ENCODE peak calls at places on chromosome 14, in five cellular contexts. W is psoas muscle, M is RWPE1, K is astrocyte of the spinal cord, D is NCI-H1092 treated with DMSO at 0.1 percent for 48 hours. S is an unnamed sample.

GRCh38 chr14:50955373-50956043 is 11.2 kb upstream of the PYGL start:
- DNase-seq in K (peak; percentile 90), M (peak; percentile 96), D (peak; percentile 34), W (peak; percentile 80), S (peak; percentile 97)

GRCh38 chr14:100219126-100219785 is 19.7 kb upstream of the YY1 start:
- DNase-seq in W (no peak), D (no peak), K (no peak), M (no peak), S (no peak)

GRCh38 chr14:97109234-97109633 is 312.1 kb downstream of the VRK1 start:
- DNase-seq in W (no peak), K (no peak), D (no peak), M (no peak), S (no peak)

GRCh38 chr14:53956427-53957201 is at the start of gene BMP4:
- DNase-seq in W (peak; percentile 91), D (no peak), M (no peak), K (peak; percentile 71), S (peak; percentile 38)

GRCh38 chr14:81435578-81436295 is 35.6 kb upstream of the STON2 start:
- DNase-seq in D (peak; percentile 61), K (peak; percentile 24), W (peak; percentile 80), M (peak; percentile 69), S (no peak)

GRCh38 chr14:91163316-91163715 is 49.4 kb downstream of the DGLUCY start:
- DNase-seq in D (no peak), W (peak; percentile 84), M (no peak), K (no peak), S (no peak)

GRCh38 chr14:59294662-59294992 is 106.2 kb downstream of the DAAM1 start:
- DNase-seq in K (peak; percentile 79), M (no peak), D (no peak), W (no peak), S (no peak)

GRCh38 chr14:39229222-39229543 is 4.5 kb upstream of the MIA2 start:
- DNase-seq in K (no peak), W (no peak), D (no peak), M (no peak), S (peak; percentile 40)

GRCh38 chr14:56036353-56036752 is 81.9 kb upstream of the PELI2 start:
- DNase-seq in M (no peak), W (no peak), K (no peak), D (no peak), S (no peak)

GRCh38 chr14:72617391-72618011 is 276.4 kb downstream of the DPF3 start:
- DNase-seq in W (no peak), K (peak; percentile 77), D (no peak), M (no peak), S (no peak)

GRCh38 chr14:92475451-92476187 is 38.0 kb upstream of the RIN3 start:
- DNase-seq in D (no peak), K (no peak), W (peak; percentile 85), M (no peak), S (no peak)

GRCh38 chr14:64806862-64807495 is 72.7 kb downstream of the SPTB start:
- DNase-seq in K (no peak), D (no peak), W (no peak), M (no peak), S (no peak)

GRCh38 chr14:99822800-99823455 is 29.7 kb downstream of the EML1 start:
- DNase-seq in D (no peak), K (no peak), W (no peak), M (no peak), S (no peak)

GRCh38 chr14:103676881-103677675 is 38.2 kb downstream of the XRCC3 start:
- DNase-seq in K (no peak), D (no peak), W (no peak), M (no peak), S (no peak)

GRCh38 chr14:56241441-56241840 is 123.2 kb downstream of the PELI2 start:
- DNase-seq in D (no peak), M (no peak), K (no peak), W (no peak), S (no peak)

GRCh38 chr14:69519253-69519661 is 34.7 kb downstream of the PLEKHD1 start:
- DNase-seq in W (no peak), D (no peak), M (peak; percentile 17), K (no peak), S (no peak)

GRCh38 chr14:88631091-88631490 is 68.3 kb downstream of the ZC3H14 start:
- DNase-seq in K (no peak), M (no peak), W (no peak), D (no peak), S (no peak)

GRCh38 chr14:32366995-32367394 is 37.9 kb downstream of the AKAP6 start:
- DNase-seq in W (no peak), M (no peak), D (peak; percentile 43), K (peak; percentile 72), S (no peak)